ENCODE peak calls at places on chromosomes 5 and 9, in six cellular contexts. One of them, this sample, is unnamed.

GRCh38 chr5:19462019-19462418 is 526.0 kb downstream of the CDH18 start:
- DNase-seq in retina: no peak
- DNase-seq in brain microvascular endothelial cell: no peak
- DNase-seq in cardiac muscle cell: no peak
- DNase-seq in SJSA1: no peak
- DNase-seq in iris pigment epithelial cell: no peak
- DNase-seq in this sample: no peak

GRCh38 chr5:13566903-13567339 is 377.6 kb downstream of the DNAH5 start:
- DNase-seq in iris pigment epithelial cell: peak
- DNase-seq in cardiac muscle cell: no peak
- DNase-seq in retina: no peak
- DNase-seq in brain microvascular endothelial cell: peak
- DNase-seq in SJSA1: no peak
- DNase-seq in this sample: peak

GRCh38 chr9:73155389-73155788 is 3.7 kb downstream of the ANXA1 start:
- DNase-seq in SJSA1: no peak
- DNase-seq in retina: no peak
- DNase-seq in cardiac muscle cell: no peak
- DNase-seq in iris pigment epithelial cell: no peak
- DNase-seq in brain microvascular endothelial cell: no peak
- DNase-seq in this sample: peak

GRCh38 chr5:148972958-148973357 is 89.9 kb downstream of the SH3TC2 start:
- DNase-seq in SJSA1: peak
- DNase-seq in cardiac muscle cell: no peak
- DNase-seq in brain microvascular endothelial cell: peak
- DNase-seq in iris pigment epithelial cell: peak
- DNase-seq in retina: no peak
- DNase-seq in this sample: peak

GRCh38 chr5:177447066-177447610 is 524 bp downstream of the PRR7 start:
- DNase-seq in cardiac muscle cell: peak
- DNase-seq in SJSA1: no peak
- DNase-seq in iris pigment epithelial cell: no peak
- DNase-seq in retina: peak
- DNase-seq in brain microvascular endothelial cell: no peak
- DNase-seq in this sample: peak

GRCh38 chr5:84017704-84018240 is 297.1 kb upstream of the HAPLN1 start:
- DNase-seq in cardiac muscle cell: no peak
- DNase-seq in retina: no peak
- DNase-seq in SJSA1: no peak
- DNase-seq in iris pigment epithelial cell: peak
- DNase-seq in brain microvascular endothelial cell: peak
- DNase-seq in this sample: peak

GRCh38 chr9:21316860-21317259 is 11.7 kb upstream of the IFNA5 start:
- DNase-seq in SJSA1: no peak
- DNase-seq in iris pigment epithelial cell: no peak
- DNase-seq in cardiac muscle cell: no peak
- DNase-seq in brain microvascular endothelial cell: no peak
- DNase-seq in retina: no peak
- DNase-seq in this sample: no peak

GRCh38 chr9:133687856-133688761 is 50.0 kb downstream of the SARDH start:
- DNase-seq in brain microvascular endothelial cell: no peak
- DNase-seq in retina: no peak
- DNase-seq in iris pigment epithelial cell: no peak
- DNase-seq in SJSA1: no peak
- DNase-seq in cardiac muscle cell: no peak
- DNase-seq in this sample: no peak

GRCh38 chr5:68285857-68286611 is 70.5 kb downstream of the PIK3R1 start:
- DNase-seq in iris pigment epithelial cell: peak
- DNase-seq in SJSA1: no peak
- DNase-seq in cardiac muscle cell: peak
- DNase-seq in brain microvascular endothelial cell: no peak
- DNase-seq in retina: peak
- DNase-seq in this sample: peak

GRCh38 chr5:119267958-119268386 is 87.8 kb upstream of the TNFAIP8 start:
- DNase-seq in cardiac muscle cell: peak
- DNase-seq in SJSA1: peak
- DNase-seq in brain microvascular endothelial cell: peak
- DNase-seq in retina: peak
- DNase-seq in iris pigment epithelial cell: peak
- DNase-seq in this sample: peak

GRCh38 chr9:32782476-32783167 is 718 bp upstream of the TMEM215 start:
- DNase-seq in SJSA1: no peak
- DNase-seq in iris pigment epithelial cell: no peak
- DNase-seq in retina: no peak
- DNase-seq in cardiac muscle cell: peak
- DNase-seq in brain microvascular endothelial cell: no peak
- DNase-seq in this sample: no peak

GRCh38 chr5:78103226-78103722 is 191.2 kb downstream of the AP3B1 start:
- DNase-seq in retina: peak
- DNase-seq in cardiac muscle cell: no peak
- DNase-seq in brain microvascular endothelial cell: no peak
- DNase-seq in iris pigment epithelial cell: no peak
- DNase-seq in SJSA1: no peak
- DNase-seq in this sample: no peak

GRCh38 chr5:142543951-142544753 is 141.7 kb downstream of the FGF1 start:
- DNase-seq in brain microvascular endothelial cell: no peak
- DNase-seq in cardiac muscle cell: peak
- DNase-seq in SJSA1: no peak
- DNase-seq in retina: no peak
- DNase-seq in iris pigment epithelial cell: no peak
- DNase-seq in this sample: peak

GRCh38 chr5:17317499-17317898 is 100.1 kb downstream of the BASP1 start:
- DNase-seq in iris pigment epithelial cell: peak
- DNase-seq in SJSA1: peak
- DNase-seq in retina: no peak
- DNase-seq in cardiac muscle cell: no peak
- DNase-seq in brain microvascular endothelial cell: no peak
- DNase-seq in this sample: no peak

GRCh38 chr9:129559506-129559881 is 61.4 kb downstream of the C9orf50 start:
- DNase-seq in SJSA1: no peak
- DNase-seq in retina: peak
- DNase-seq in brain microvascular endothelial cell: no peak
- DNase-seq in cardiac muscle cell: no peak
- DNase-seq in iris pigment epithelial cell: no peak
- DNase-seq in this sample: no peak

GRCh38 chr9:100601216-100601615 is 23.3 kb downstream of the CAVIN4 start:
- DNase-seq in SJSA1: peak
- DNase-seq in retina: peak
- DNase-seq in cardiac muscle cell: peak
- DNase-seq in brain microvascular endothelial cell: peak
- DNase-seq in iris pigment epithelial cell: peak
- DNase-seq in this sample: peak

GRCh38 chr5:139456776-139457175 is 5.8 kb downstream of the ECSCR start:
- DNase-seq in cardiac muscle cell: no peak
- DNase-seq in SJSA1: no peak
- DNase-seq in iris pigment epithelial cell: no peak
- DNase-seq in brain microvascular endothelial cell: no peak
- DNase-seq in retina: no peak
- DNase-seq in this sample: no peak